ENCODE peak calls at places on chromosome 4, in seven cellular contexts. O is KG1; L is progenitor cell of endocrine pancreas; D is stimulated activated CD4-positive, alpha-beta T cell treated with anti-CD3 and anti-CD28 coated beads, Interleukin-4, amount 100 ng/mL, for 48 hours; J is NCI-H1105; F is CD8-positive, alpha-beta memory T cell; Q is AG04450. M is an unnamed sample.

GRCh38 chr4:108060164-108060563 is 70.5 kb downstream of the HADH start:
- DNase-seq in F (no peak), D (no peak), O (no peak), L (no peak), J (no peak), Q (peak), M (peak)

GRCh38 chr4:7428261-7429068 is 6.3 kb downstream of the PSAPL1 start:
- DNase-seq in J (no peak), L (no peak), D (no peak), Q (no peak), F (no peak), O (no peak), M (no peak)

GRCh38 chr4:116705466-116705865 is 379.9 kb downstream of the TRAM1L1 start:
- DNase-seq in J (peak), F (no peak), D (no peak), Q (no peak), L (no peak), O (no peak), M (no peak)

GRCh38 chr4:77104405-77105292 is 28.9 kb upstream of the CCNI start:
- DNase-seq in F (no peak), J (peak), L (peak), O (no peak), Q (no peak), D (no peak), M (peak)

GRCh38 chr4:723706-724105 is 18.1 kb downstream of the PCGF3 start:
- DNase-seq in D (no peak), J (no peak), O (no peak), F (no peak), Q (no peak), L (no peak), M (no peak)

GRCh38 chr4:127843704-127844604 is 36.7 kb upstream of the PLK4 start:
- DNase-seq in O (no peak), L (no peak), D (no peak), Q (no peak), J (no peak), F (no peak), M (no peak)

GRCh38 chr4:3310301-3311094 is 17.7 kb downstream of the RGS12 start:
- DNase-seq in F (no peak), J (no peak), Q (no peak), L (no peak), D (no peak), O (no peak), M (no peak)

GRCh38 chr4:187236491-187236890 is 512.8 kb upstream of the FAT1 start:
- DNase-seq in J (no peak), F (no peak), Q (peak), D (no peak), O (no peak), L (no peak), M (no peak)

GRCh38 chr4:107755841-107756356 is 35.9 kb upstream of the PAPSS1 start:
- DNase-seq in D (no peak), J (no peak), F (no peak), Q (no peak), L (no peak), O (no peak), M (no peak)

GRCh38 chr4:112817933-112818921 is 181.3 kb downstream of the LARP7 start:
- DNase-seq in Q (peak), J (no peak), O (no peak), F (no peak), L (no peak), D (peak), M (peak)

GRCh38 chr4:154877110-154877760 is 96.2 kb downstream of the RBM46 start:
- DNase-seq in Q (no peak), L (no peak), F (no peak), D (no peak), O (no peak), J (no peak), M (no peak)

GRCh38 chr4:30724217-30724616 is 4.0 kb downstream of the PCDH7 start:
- DNase-seq in Q (no peak), F (no peak), J (no peak), L (no peak), O (no peak), D (no peak), M (no peak)

GRCh38 chr4:19945979-19946380 is 305.7 kb upstream of the SLIT2 start:
- DNase-seq in F (no peak), J (no peak), O (no peak), L (no peak), Q (peak), D (no peak), M (no peak)

GRCh38 chr4:4254666-4255065 is 6.6 kb upstream of the TMEM128 start:
- DNase-seq in L (no peak), J (no peak), Q (no peak), D (no peak), O (no peak), F (no peak), M (no peak)

GRCh38 chr4:87211249-87211952 is 9.0 kb downstream of the KLHL8 start:
- DNase-seq in F (no peak), D (no peak), J (no peak), O (no peak), Q (no peak), L (no peak), M (no peak)

GRCh38 chr4:137531121-137531520 is 1.2 kb downstream of the PCDH18 start:
- DNase-seq in L (no peak), J (no peak), Q (no peak), O (no peak), F (no peak), D (no peak), M (no peak)

GRCh38 chr4:101037249-101037648 is 310.1 kb downstream of the PPP3CA start:
- DNase-seq in J (no peak), F (no peak), Q (no peak), O (no peak), L (no peak), D (no peak), M (no peak)

GRCh38 chr4:165905405-165906027 is 32.5 kb downstream of the TLL1 start:
- DNase-seq in Q (no peak), D (no peak), L (no peak), O (no peak), J (no peak), F (no peak), M (no peak)

GRCh38 chr4:103994059-103994458 is 274.3 kb upstream of the TACR3 start:
- DNase-seq in L (no peak), F (no peak), O (no peak), J (no peak), Q (no peak), D (no peak), M (no peak)

GRCh38 chr4:66906314-66906713 is 639.0 kb downstream of the CENPC start:
- DNase-seq in O (no peak), J (peak), Q (no peak), F (no peak), D (no peak), L (no peak), M (peak)

GRCh38 chr4:23680616-23681518 is 209.0 kb downstream of the PPARGC1A start:
- DNase-seq in O (no peak), D (no peak), J (no peak), L (no peak), Q (no peak), F (no peak), M (no peak)

GRCh38 chr4:173182403-173182802 is 13.8 kb downstream of the GALNT7 start:
- DNase-seq in Q (peak), L (no peak), O (no peak), F (no peak), J (no peak), D (no peak), M (no peak)

GRCh38 chr4:62450740-62451139 is 1250.6 kb downstream of the ADGRL3 start:
- DNase-seq in D (no peak), O (no peak), Q (no peak), L (no peak), J (no peak), F (no peak), M (no peak)

GRCh38 chr4:6910340-6910959 is 824 bp downstream of the TBC1D14 start:
- DNase-seq in O (no peak), Q (no peak), D (no peak), L (no peak), J (no peak), F (no peak), M (no peak)

GRCh38 chr4:1274871-1275270 is 14.8 kb upstream of the MAEA start:
- DNase-seq in Q (no peak), L (no peak), J (no peak), O (no peak), F (no peak), D (no peak), M (no peak)

GRCh38 chr4:164221631-164222030 is 532.3 kb upstream of the SMIM31 start:
- DNase-seq in F (no peak), Q (no peak), D (no peak), L (no peak), J (no peak), O (no peak), M (no peak)

GRCh38 chr4:162803378-162803777 is 363.3 kb downstream of the NAF1 start:
- DNase-seq in O (no peak), J (no peak), D (no peak), L (no peak), F (no peak), Q (no peak), M (no peak)

GRCh38 chr4:75470738-75471137 is 43.5 kb downstream of the RCHY1 start:
- DNase-seq in Q (no peak), O (no peak), F (no peak), J (no peak), D (no peak), L (no peak), M (no peak)

GRCh38 chr4:169612869-169613859 is 781 bp upstream of the NEK1 start:
- DNase-seq in O (peak), F (peak), Q (no peak), D (peak), J (peak), L (peak), M (peak)

GRCh38 chr4:173522874-173523395 is 7.1 kb downstream of the HAND2 start:
- DNase-seq in F (no peak), O (no peak), L (no peak), J (no peak), Q (no peak), D (no peak), M (no peak)

GRCh38 chr4:37453004-37453360 is 208.4 kb downstream of the NWD2 start:
- DNase-seq in L (peak), F (peak), O (peak), J (peak), D (peak), Q (no peak), M (peak)

GRCh38 chr4:26083987-26084386 is 170.0 kb downstream of the SMIM20 start:
- DNase-seq in L (no peak), F (no peak), Q (peak), D (no peak), O (no peak), J (no peak), M (no peak)

GRCh38 chr4:94298725-94299252 is 43.8 kb downstream of the HPGDS start:
- DNase-seq in Q (no peak), F (no peak), L (no peak), D (no peak), J (no peak), O (no peak), M (peak)

GRCh38 chr4:23631255-23631950 is 258.4 kb downstream of the PPARGC1A start:
- DNase-seq in O (no peak), L (no peak), F (no peak), J (no peak), D (no peak), Q (no peak), M (no peak)

M was measured in HuH-7.